ENCODE peak calls at places on chromosome 16, in seven cellular contexts. One of them, this sample, is unnamed.

GRCh38 chr16:11793840-11794239 is 3.2 kb downstream of the ZC3H7A start:
- DNase-seq in retinal pigment epithelial cell: no peak
- DNase-seq in ascending aorta: no peak
- DNase-seq in HCT116: no peak
- DNase-seq in A549: no peak
- DNase-seq in endothelial cell of umbilical vein: no peak
- DNase-seq in ovary: no peak
- DNase-seq in this sample: no peak

GRCh38 chr16:20950294-20950693 is 49.7 kb downstream of the LYRM1 start:
- DNase-seq in retinal pigment epithelial cell: no peak
- DNase-seq in ascending aorta: no peak
- DNase-seq in HCT116: no peak
- DNase-seq in A549: no peak
- DNase-seq in endothelial cell of umbilical vein: no peak
- DNase-seq in ovary: no peak
- DNase-seq in this sample: no peak

GRCh38 chr16:14350081-14350480 is 279.0 kb downstream of the MRTFB start:
- DNase-seq in retinal pigment epithelial cell: no peak
- DNase-seq in ascending aorta: no peak
- DNase-seq in HCT116: no peak
- DNase-seq in A549: no peak
- DNase-seq in endothelial cell of umbilical vein: no peak
- DNase-seq in ovary: no peak
- DNase-seq in this sample: no peak

GRCh38 chr16:79751785-79752184 is 151.2 kb upstream of the MAF start:
- DNase-seq in retinal pigment epithelial cell: no peak
- DNase-seq in ascending aorta: peak; percentile 82
- DNase-seq in HCT116: no peak
- DNase-seq in A549: no peak
- DNase-seq in endothelial cell of umbilical vein: no peak
- DNase-seq in ovary: peak; percentile 77
- DNase-seq in this sample: peak; percentile 93

GRCh38 chr16:30769379-30770089 is 7.4 kb downstream of the RNF40 start:
- DNase-seq in retinal pigment epithelial cell: no peak
- DNase-seq in ascending aorta: no peak
- DNase-seq in HCT116: no peak
- DNase-seq in A549: no peak
- DNase-seq in endothelial cell of umbilical vein: no peak
- DNase-seq in ovary: peak; percentile 16
- DNase-seq in this sample: no peak

GRCh38 chr16:48366165-48367093 is 18.8 kb downstream of the SIAH1 start:
- DNase-seq in retinal pigment epithelial cell: peak; percentile 89
- DNase-seq in ascending aorta: peak; percentile 73
- DNase-seq in HCT116: peak; percentile 80
- DNase-seq in A549: peak; percentile 69
- DNase-seq in endothelial cell of umbilical vein: peak; percentile 77
- DNase-seq in ovary: peak; percentile 56
- DNase-seq in this sample: peak; percentile 91

GRCh38 chr16:14455577-14455976 is 174.5 kb downstream of the PARN start:
- DNase-seq in retinal pigment epithelial cell: no peak
- DNase-seq in ascending aorta: no peak
- DNase-seq in HCT116: peak; percentile 31
- DNase-seq in A549: no peak
- DNase-seq in endothelial cell of umbilical vein: no peak
- DNase-seq in ovary: no peak
- DNase-seq in this sample: no peak

GRCh38 chr16:72255785-72256184 is 83.8 kb upstream of the PMFBP1 start:
- DNase-seq in retinal pigment epithelial cell: no peak
- DNase-seq in ascending aorta: no peak
- DNase-seq in HCT116: no peak
- DNase-seq in A549: no peak
- DNase-seq in endothelial cell of umbilical vein: no peak
- DNase-seq in ovary: no peak
- DNase-seq in this sample: peak; percentile 37

GRCh38 chr16:23863511-23864422 is 28.0 kb downstream of the PRKCB start:
- DNase-seq in retinal pigment epithelial cell: no peak
- DNase-seq in ascending aorta: no peak
- DNase-seq in HCT116: no peak
- DNase-seq in A549: no peak
- DNase-seq in endothelial cell of umbilical vein: no peak
- DNase-seq in ovary: no peak
- DNase-seq in this sample: no peak

GRCh38 chr16:86809458-86809955 is 231.2 kb downstream of the FOXL1 start:
- DNase-seq in retinal pigment epithelial cell: peak; percentile 36
- DNase-seq in ascending aorta: no peak
- DNase-seq in HCT116: no peak
- DNase-seq in A549: peak; percentile 64
- DNase-seq in endothelial cell of umbilical vein: peak; percentile 27
- DNase-seq in ovary: no peak
- DNase-seq in this sample: peak; percentile 89

GRCh38 chr16:85836706-85837582 is 37.4 kb downstream of the COX4I1 start:
- DNase-seq in retinal pigment epithelial cell: no peak
- DNase-seq in ascending aorta: no peak
- DNase-seq in HCT116: no peak
- DNase-seq in A549: no peak
- DNase-seq in endothelial cell of umbilical vein: no peak
- DNase-seq in ovary: no peak
- DNase-seq in this sample: no peak

GRCh38 chr16:84730406-84731106 is 30.8 kb downstream of the USP10 start:
- DNase-seq in retinal pigment epithelial cell: peak; percentile 87
- DNase-seq in ascending aorta: peak; percentile 82
- DNase-seq in HCT116: peak; percentile 75
- DNase-seq in A549: peak; percentile 82
- DNase-seq in endothelial cell of umbilical vein: peak; percentile 93
- DNase-seq in ovary: peak; percentile 52
- DNase-seq in this sample: peak; percentile 92

GRCh38 chr16:53821957-53822625 is 118.1 kb downstream of the FTO start:
- DNase-seq in retinal pigment epithelial cell: no peak
- DNase-seq in ascending aorta: no peak
- DNase-seq in HCT116: no peak
- DNase-seq in A549: peak; percentile 16
- DNase-seq in endothelial cell of umbilical vein: no peak
- DNase-seq in ovary: no peak
- DNase-seq in this sample: peak; percentile 72

GRCh38 chr16:88759245-88759975 is 25.6 kb downstream of the PIEZO1 start:
- DNase-seq in retinal pigment epithelial cell: no peak
- DNase-seq in ascending aorta: no peak
- DNase-seq in HCT116: no peak
- DNase-seq in A549: no peak
- DNase-seq in endothelial cell of umbilical vein: peak; percentile 26
- DNase-seq in ovary: peak; percentile 57
- DNase-seq in this sample: no peak

GRCh38 chr16:86211265-86211664 is 299.1 kb upstream of the FOXF1 start:
- DNase-seq in retinal pigment epithelial cell: no peak
- DNase-seq in ascending aorta: no peak
- DNase-seq in HCT116: no peak
- DNase-seq in A549: no peak
- DNase-seq in endothelial cell of umbilical vein: no peak
- DNase-seq in ovary: no peak
- DNase-seq in this sample: no peak

GRCh38 chr16:52561910-52562741 is 15.2 kb upstream of the TOX3 start:
- DNase-seq in retinal pigment epithelial cell: no peak
- DNase-seq in ascending aorta: no peak
- DNase-seq in HCT116: no peak
- DNase-seq in A549: no peak
- DNase-seq in endothelial cell of umbilical vein: no peak
- DNase-seq in ovary: no peak
- DNase-seq in this sample: no peak

GRCh38 chr16:82625066-82625968 is 1.5 kb upstream of the CDH13 start:
- DNase-seq in retinal pigment epithelial cell: no peak
- DNase-seq in ascending aorta: no peak
- DNase-seq in HCT116: no peak
- DNase-seq in A549: no peak
- DNase-seq in endothelial cell of umbilical vein: no peak
- DNase-seq in ovary: no peak
- DNase-seq in this sample: no peak

DNA sequence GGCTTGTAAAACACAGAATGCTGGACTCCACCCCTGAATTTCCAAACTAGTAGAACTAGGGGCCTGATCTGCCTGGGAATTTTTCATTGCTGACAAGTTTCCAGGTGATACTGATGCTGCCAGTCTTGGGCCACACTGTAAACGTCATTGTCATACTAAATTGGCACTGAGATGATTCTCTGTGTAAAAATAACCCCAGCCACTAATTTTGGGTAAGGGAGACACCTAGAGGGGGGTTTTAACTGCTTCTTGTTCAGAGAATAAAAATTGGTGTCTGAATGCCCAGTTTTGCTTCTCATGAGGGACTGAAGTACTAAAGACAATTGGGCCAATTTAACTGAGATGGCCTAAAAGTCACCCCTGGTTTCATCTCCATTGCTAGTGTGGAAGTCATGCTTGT is 5.0 kb upstream of the CDH13 start:
- DNase-seq in retinal pigment epithelial cell: no peak
- DNase-seq in ascending aorta: no peak
- DNase-seq in HCT116: no peak
- DNase-seq in A549: no peak
- DNase-seq in endothelial cell of umbilical vein: no peak
- DNase-seq in ovary: no peak
- DNase-seq in this sample: no peak
- TF ChIP-seq CTCF in retinal pigment epithelial cell: peak; percentile 24
- TF ChIP-seq CTCF in ascending aorta: no peak
- TF ChIP-seq CTCF in HCT116: no peak
- TF ChIP-seq CTCF in A549: peak; percentile 7
- TF ChIP-seq CTCF in endothelial cell of umbilical vein: no peak
- TF ChIP-seq CTCF in ovary: no peak
- TF ChIP-seq CTCF in this sample: no peak

GRCh38 chr16:3695610-3696369 is 21.5 kb downstream of the TRAP1 start:
- DNase-seq in retinal pigment epithelial cell: no peak
- DNase-seq in ascending aorta: no peak
- DNase-seq in HCT116: no peak
- DNase-seq in A549: no peak
- DNase-seq in endothelial cell of umbilical vein: no peak
- DNase-seq in ovary: no peak
- DNase-seq in this sample: no peak
- H3K4me3 ChIP-seq in retinal pigment epithelial cell: no peak overlapping the region
- H3K4me3 ChIP-seq in ascending aorta: no peak overlapping the region
- H3K4me3 ChIP-seq in HCT116: no peak overlapping the region
- H3K4me3 ChIP-seq in A549: no peak overlapping the region
- H3K4me3 ChIP-seq in endothelial cell of umbilical vein: no peak overlapping the region
- H3K4me3 ChIP-seq in ovary: no peak overlapping the region
- H3K4me3 ChIP-seq in this sample: no peak overlapping the region

GRCh38 chr16:10729649-10730048 is 14.0 kb upstream of the NUBP1 start:
- DNase-seq in retinal pigment epithelial cell: no peak
- DNase-seq in ascending aorta: no peak
- DNase-seq in HCT116: peak; percentile 54
- DNase-seq in A549: peak; percentile 71
- DNase-seq in endothelial cell of umbilical vein: no peak
- DNase-seq in ovary: peak; percentile 32
- DNase-seq in this sample: peak; percentile 66
- TF ChIP-seq CTCF in retinal pigment epithelial cell: peak; percentile 14
- TF ChIP-seq CTCF in ascending aorta: no peak
- TF ChIP-seq CTCF in HCT116: peak; percentile 51
- TF ChIP-seq CTCF in A549: peak; percentile 31
- TF ChIP-seq CTCF in endothelial cell of umbilical vein: no peak
- TF ChIP-seq CTCF in ovary: no peak
- TF ChIP-seq CTCF in this sample: no peak

DNA sequence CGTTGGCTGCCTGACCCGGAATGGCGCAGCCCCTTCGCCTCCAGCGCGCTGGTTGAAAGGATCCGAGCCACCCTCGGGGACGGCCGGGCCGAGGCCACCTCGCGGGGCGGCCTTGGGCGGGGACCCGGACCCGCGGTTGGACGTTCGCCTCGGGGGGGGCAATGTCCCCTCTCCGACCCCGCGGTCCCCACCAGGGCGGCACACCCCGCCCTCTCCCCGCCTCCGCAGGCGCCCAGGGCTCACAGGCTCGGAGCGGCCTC is 1.0 kb upstream of the SOX8 start:
- DNase-seq in retinal pigment epithelial cell: no peak
- DNase-seq in ascending aorta: no peak
- DNase-seq in HCT116: no peak
- DNase-seq in A549: no peak
- DNase-seq in endothelial cell of umbilical vein: no peak
- DNase-seq in ovary: no peak
- DNase-seq in this sample: no peak
- H3K4me3 ChIP-seq in retinal pigment epithelial cell: peak overlapping the region; percentile 25
- H3K4me3 ChIP-seq in ascending aorta: peak overlapping the region; percentile 72
- H3K4me3 ChIP-seq in HCT116: no peak overlapping the region
- H3K4me3 ChIP-seq in A549: peak overlapping the region; percentile 59
- H3K4me3 ChIP-seq in endothelial cell of umbilical vein: peak overlapping the region; percentile 45
- H3K4me3 ChIP-seq in ovary: peak overlapping the region; percentile 36
- H3K4me3 ChIP-seq in this sample: no peak overlapping the region

GRCh38 chr16:9364721-9365693 is 273.6 kb downstream of the HAPSTR1 start:
- DNase-seq in retinal pigment epithelial cell: no peak
- DNase-seq in ascending aorta: peak; percentile 93
- DNase-seq in HCT116: no peak
- DNase-seq in A549: no peak
- DNase-seq in endothelial cell of umbilical vein: no peak
- DNase-seq in ovary: peak; percentile 18
- DNase-seq in this sample: no peak

GRCh38 chr16:9363520-9363919 is 272.1 kb downstream of the HAPSTR1 start:
- DNase-seq in retinal pigment epithelial cell: no peak
- DNase-seq in ascending aorta: no peak
- DNase-seq in HCT116: no peak
- DNase-seq in A549: no peak
- DNase-seq in endothelial cell of umbilical vein: no peak
- DNase-seq in ovary: no peak
- DNase-seq in this sample: no peak

GRCh38 chr16:9357829-9358228 is 266.4 kb downstream of the HAPSTR1 start:
- DNase-seq in retinal pigment epithelial cell: no peak
- DNase-seq in ascending aorta: no peak
- DNase-seq in HCT116: no peak
- DNase-seq in A549: no peak
- DNase-seq in endothelial cell of umbilical vein: no peak
- DNase-seq in ovary: no peak
- DNase-seq in this sample: no peak

GRCh38 chr16:9360075-9360474 is 268.6 kb downstream of the HAPSTR1 start:
- DNase-seq in retinal pigment epithelial cell: no peak
- DNase-seq in ascending aorta: no peak
- DNase-seq in HCT116: no peak
- DNase-seq in A549: no peak
- DNase-seq in endothelial cell of umbilical vein: no peak
- DNase-seq in ovary: no peak
- DNase-seq in this sample: no peak

DNA sequence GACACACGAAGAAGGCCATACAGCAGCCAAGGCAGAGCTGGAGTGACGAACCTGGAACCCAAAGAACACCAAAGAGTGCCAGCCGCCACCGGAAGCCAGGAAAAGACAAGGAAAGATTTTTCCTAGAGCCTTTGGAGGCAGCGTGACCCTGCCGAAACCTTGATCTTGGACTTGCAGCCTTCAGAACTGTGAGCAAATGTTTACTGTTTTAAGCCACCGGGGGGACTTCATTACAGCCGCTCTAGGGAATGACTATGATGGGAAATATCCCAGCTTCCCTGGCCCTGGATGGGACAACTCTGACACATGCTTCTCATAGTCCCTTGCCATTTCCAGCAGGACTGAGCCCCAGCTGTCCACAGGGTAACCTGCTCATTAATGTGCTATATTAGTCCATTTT is 270.6 kb downstream of the HAPSTR1 start:
- DNase-seq in retinal pigment epithelial cell: no peak
- DNase-seq in ascending aorta: no peak
- DNase-seq in HCT116: no peak
- DNase-seq in A549: no peak
- DNase-seq in endothelial cell of umbilical vein: no peak
- DNase-seq in ovary: no peak
- DNase-seq in this sample: no peak
- TF ChIP-seq CTCF in retinal pigment epithelial cell: no peak
- TF ChIP-seq CTCF in ascending aorta: no peak
- TF ChIP-seq CTCF in HCT116: no peak
- TF ChIP-seq CTCF in A549: no peak
- TF ChIP-seq CTCF in endothelial cell of umbilical vein: no peak
- TF ChIP-seq CTCF in ovary: no peak
- TF ChIP-seq CTCF in this sample: no peak

GRCh38 chr16:89957214-89957785 is 8.7 kb downstream of the DEF8 start:
- DNase-seq in retinal pigment epithelial cell: no peak
- DNase-seq in ascending aorta: no peak
- DNase-seq in HCT116: no peak
- DNase-seq in A549: no peak
- DNase-seq in endothelial cell of umbilical vein: no peak
- DNase-seq in ovary: no peak
- DNase-seq in this sample: no peak
- H3K4me3 ChIP-seq in retinal pigment epithelial cell: no peak overlapping the region
- H3K4me3 ChIP-seq in ascending aorta: peak overlapping the region; percentile 35
- H3K4me3 ChIP-seq in HCT116: no peak overlapping the region
- H3K4me3 ChIP-seq in A549: no peak overlapping the region
- H3K4me3 ChIP-seq in endothelial cell of umbilical vein: no peak overlapping the region
- H3K4me3 ChIP-seq in ovary: no peak overlapping the region
- H3K4me3 ChIP-seq in this sample: no peak overlapping the region

This sample was measured in epithelial cell of esophagus.